ENCODE peak calls at places on chromosomes 2 and 18, in ten cellular contexts. M is right lobe of liver; K is fibroblast of mammary gland; F is left lung; G is suprapubic skin; Y is HCT116; R is A549; W is H9; P is CD8-positive, alpha-beta T cell; Q is fibroblast of lung. C is an unnamed sample.

GRCh38 chr2:88603146-88603545 is 24.1 kb downstream of the EIF2AK3 start:
- DNase-seq in M (no peak), K (peak; percentile 44), F (no peak), G (no peak), Y (no peak), R (no peak), W (no peak), P (no peak), Q (no peak), C (no peak)

GRCh38 chr2:238987352-238987981 is 139.6 kb downstream of the TWIST2 start:
- DNase-seq in M (no peak), K (no peak), F (no peak), G (no peak), Y (no peak), R (no peak), W (peak; percentile 2), P (no peak), Q (no peak), C (no peak)

GRCh38 chr18:5159080-5159479 is 38.0 kb downstream of the AKAIN1 start:
- DNase-seq in M (no peak), K (no peak), F (no peak), G (no peak), Y (no peak), R (no peak), W (no peak), P (no peak), Q (no peak), C (no peak)

GRCh38 chr18:39862341-39862740 is 2092.7 kb upstream of the PIK3C3 start:
- DNase-seq in M (no peak), K (peak; percentile 57), F (no peak), G (no peak), Y (no peak), R (no peak), W (no peak), P (no peak), Q (peak; percentile 45), C (no peak)

GRCh38 chr18:74944676-74945075 is 264.3 kb downstream of the PTGR3 start:
- DNase-seq in M (no peak), K (no peak), F (no peak), G (no peak), Y (no peak), R (peak; percentile 18), W (no peak), P (no peak), Q (no peak), C (no peak)

GRCh38 chr2:176813526-176814179 is 398.9 kb upstream of the HNRNPA3 start:
- DNase-seq in M (no peak), K (no peak), F (no peak), G (no peak), Y (no peak), R (no peak), W (no peak), P (no peak), Q (no peak), C (no peak)

GRCh38 chr2:241094172-241094571 is 7.9 kb downstream of the MTERF4 start:
- DNase-seq in M (no peak), K (no peak), F (no peak), G (no peak), Y (no peak), R (no peak), W (no peak), P (no peak), Q (no peak), C (no peak)

GRCh38 chr2:241678307-241678706 is 8.3 kb downstream of the DTYMK start:
- DNase-seq in M (no peak), K (no peak), F (no peak), G (no peak), Y (no peak), R (no peak), W (no peak), P (no peak), Q (no peak), C (no peak)

GRCh38 chr18:75161629-75162028 is 47.3 kb downstream of the PTGR3 start:
- DNase-seq in M (peak; percentile 49), K (no peak), F (no peak), G (no peak), Y (peak; percentile 32), R (peak; percentile 50), W (no peak), P (no peak), Q (no peak), C (no peak)

GRCh38 chr2:205776139-205776538 is 93.8 kb downstream of the NRP2 start:
- DNase-seq in M (peak; percentile 80), K (peak; percentile 48), F (peak; percentile 45), G (no peak), Y (peak; percentile 55), R (no peak), W (peak; percentile 93), P (no peak), Q (peak; percentile 46), C (no peak)

GRCh38 chr18:60413944-60414547 is 41.5 kb upstream of the MC4R start:
- DNase-seq in M (no peak), K (peak; percentile 3), F (no peak), G (no peak), Y (peak; percentile 10), R (no peak), W (peak; percentile 61), P (no peak), Q (peak; percentile 9), C (no peak)

GRCh38 chr18:60411715-60412114 is 39.1 kb upstream of the MC4R start:
- DNase-seq in M (no peak), K (no peak), F (no peak), G (no peak), Y (peak; percentile 15), R (no peak), W (peak; percentile 33), P (no peak), Q (no peak), C (no peak)
- TF ChIP-seq CTCF in M (no peak), K (no peak), F (no peak), G (no peak), Y (no peak), R (no peak), W (peak; percentile 55), P (no peak), Q (peak; percentile 23), C (no peak)

DNA sequence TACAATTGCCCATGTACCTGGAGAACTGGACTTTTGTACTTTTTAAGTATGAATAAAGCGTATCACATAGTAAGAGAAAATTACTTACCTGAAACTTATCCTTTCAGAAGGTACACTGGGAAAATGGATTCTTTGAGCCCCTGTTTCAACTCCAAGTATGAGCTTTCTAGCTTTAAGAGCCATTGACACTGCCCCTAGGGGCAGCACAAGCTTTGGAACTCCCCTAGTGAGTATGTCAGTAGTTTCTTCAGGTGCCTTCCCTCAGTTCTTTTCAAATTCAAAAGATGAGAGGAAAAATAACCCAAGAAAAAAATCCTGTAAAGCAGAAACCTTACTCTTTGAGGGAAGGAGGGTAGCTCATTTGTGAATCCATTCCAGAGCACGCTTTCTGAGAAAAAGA is 124.1 kb downstream of the MEMO1 start:
- DNase-seq in M (no peak), K (peak; percentile 9), F (no peak), G (no peak), Y (peak; percentile 22), R (peak; percentile 6), W (peak; percentile 66), P (no peak), Q (no peak), C (no peak)
- TF ChIP-seq CTCF in M (peak; percentile 27), K (peak; percentile 32), F (no peak), G (no peak), Y (peak; percentile 19), R (peak; percentile 40), W (peak; percentile 79), P (no peak), Q (peak; percentile 44), C (no peak)

GRCh38 chr18:32358075-32358474 is 112.6 kb downstream of the GAREM1 start:
- DNase-seq in M (no peak), K (no peak), F (no peak), G (no peak), Y (no peak), R (no peak), W (peak; percentile 46), P (no peak), Q (no peak), C (no peak)
- TF ChIP-seq CTCF in M (no peak), K (no peak), F (no peak), G (no peak), Y (no peak), R (no peak), W (peak; percentile 41), P (no peak), Q (no peak), C (no peak)

DNA sequence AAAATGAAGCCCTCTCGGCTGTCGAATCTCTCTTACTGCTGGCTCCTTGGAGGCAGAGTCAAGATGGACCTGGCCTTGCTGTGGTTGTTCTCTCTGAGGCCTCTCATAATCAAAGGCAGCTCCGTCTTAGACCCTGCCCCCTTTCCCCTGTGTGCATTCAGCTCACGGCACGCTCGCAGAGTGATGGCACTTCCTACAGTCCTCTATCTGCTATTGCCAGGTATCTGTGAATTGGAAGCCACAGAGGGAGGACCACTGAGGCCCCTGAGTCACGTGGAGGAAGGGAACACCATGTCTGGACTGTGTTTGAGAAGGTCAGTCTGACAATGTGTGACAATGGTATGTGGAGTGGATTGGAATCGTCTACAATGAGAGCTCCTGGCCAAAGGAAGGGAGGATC is 132.1 kb downstream of the UXS1 start:
- DNase-seq in M (no peak), K (no peak), F (no peak), G (no peak), Y (no peak), R (no peak), W (no peak), P (no peak), Q (no peak), C (no peak)
- TF ChIP-seq CTCF in M (no peak), K (no peak), F (no peak), G (no peak), Y (no peak), R (no peak), W (no peak), P (no peak), Q (no peak), C (no peak)

DNA sequence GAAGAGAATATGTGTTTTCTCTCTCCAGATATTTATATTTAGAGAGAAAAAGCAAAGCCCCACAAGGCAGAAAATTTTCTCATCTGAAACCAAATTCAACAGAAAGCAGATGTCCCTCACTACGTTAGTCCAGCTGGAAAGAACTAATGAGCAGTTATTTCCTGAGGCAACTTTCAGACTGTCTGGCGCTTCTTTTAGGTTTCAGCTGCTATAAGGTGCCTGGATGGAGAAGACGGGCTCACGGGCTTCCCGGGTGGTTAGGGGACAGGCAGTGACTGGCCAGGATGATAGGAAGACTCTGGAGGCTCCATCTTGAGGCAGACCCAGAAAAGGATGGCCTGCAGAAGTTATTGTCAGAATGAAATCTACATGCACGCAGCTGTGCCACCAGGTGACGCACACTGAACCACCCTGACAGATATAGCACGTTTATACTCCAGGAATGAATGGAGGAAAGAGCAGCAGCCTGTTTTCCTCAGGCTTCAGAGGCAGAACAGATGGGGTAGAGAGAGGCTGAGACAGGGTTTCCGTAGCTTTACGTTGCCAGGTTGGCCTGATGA is 50.7 kb downstream of the MRPL35 start:
- DNase-seq in M (no peak), K (peak; percentile 10), F (no peak), G (no peak), Y (no peak), R (no peak), W (no peak), P (no peak), Q (no peak), C (no peak)
- TF ChIP-seq CTCF in M (no peak), K (peak; percentile 3), F (no peak), G (no peak), Y (no peak), R (no peak), W (no peak), P (no peak), Q (no peak), C (no peak)

C was measured in natural killer cell.